ENCODE peak calls at places on chromosomes 13 and 19, in eight cellular contexts. P is tibial nerve, H is cardiac muscle cell, S is psoas muscle, L is endodermal cell, V is SK-N-SH, C is Panc1, O is right lobe of liver. Q is an unnamed sample.
A peak's percentile ranks its signal among the peaks of the same experiment; 100 is the strongest.

GRCh38 chr19:48554385-48555091 is 2.6 kb downstream of the SULT2B1 start:
- DNase-seq in S (no peak), P (no peak), C (no peak), O (no peak), L (peak; percentile 93), V (no peak), H (peak; percentile 19), Q (peak; percentile 73)

GRCh38 chr19:39297931-39298634 is 1.9 kb downstream of the IFNL1 start:
- DNase-seq in S (no peak), O (peak; percentile 60), V (no peak), P (no peak), H (no peak), C (no peak), L (no peak), Q (no peak)

GRCh38 chr19:2289714-2290435 is 7.9 kb upstream of the PEAK3 start:
- DNase-seq in P (no peak), V (no peak), H (no peak), O (no peak), L (peak; percentile 70), S (peak; percentile 47), C (no peak), Q (no peak)

GRCh38 chr13:112118451-112119064 is 51.6 kb downstream of the SOX1 start:
- DNase-seq in L (peak; percentile 40), C (no peak), O (no peak), V (no peak), S (no peak), H (no peak), P (no peak), Q (no peak)

GRCh38 chr13:23672616-23673015 is 102.4 kb downstream of the TNFRSF19 start:
- DNase-seq in C (no peak), H (no peak), V (no peak), O (no peak), L (no peak), P (no peak), S (no peak), Q (no peak)

GRCh38 chr19:45428385-45429231 is 4.9 kb upstream of the ERCC1 start:
- DNase-seq in C (no peak), V (peak; percentile 83), P (no peak), L (peak; percentile 88), O (no peak), S (peak; percentile 78), H (peak; percentile 95), Q (no peak)

GRCh38 chr19:14155371-14155770 is 19.0 kb upstream of the ASF1B start:
- DNase-seq in P (no peak), V (peak; percentile 19), C (no peak), S (no peak), O (no peak), H (no peak), L (no peak), Q (no peak)

GRCh38 chr13:79662882-79663281 is 181.9 kb downstream of the NDFIP2 start:
- DNase-seq in L (no peak), C (no peak), S (no peak), V (no peak), P (no peak), H (peak; percentile 61), O (no peak), Q (no peak)

GRCh38 chr19:35901055-35901644 is 810 bp upstream of the NFKBID start:
- DNase-seq in C (no peak), H (no peak), O (no peak), V (no peak), L (no peak), S (no peak), P (no peak), Q (no peak)

GRCh38 chr13:45623516-45624090 is 8.1 kb upstream of the ERICH6B start:
- DNase-seq in H (peak; percentile 37), O (no peak), L (no peak), C (no peak), P (no peak), S (no peak), V (peak; percentile 39), Q (no peak)

GRCh38 chr13:112851107-112852046 is 117.6 kb upstream of the MCF2L start:
- DNase-seq in L (peak; percentile 36), H (no peak), S (no peak), O (no peak), V (no peak), C (no peak), P (no peak), Q (no peak)

GRCh38 chr13:21033224-21033855 is 28.0 kb downstream of the LATS2 start:
- DNase-seq in C (no peak), P (no peak), L (peak; percentile 33), V (no peak), H (peak; percentile 19), O (no peak), S (no peak), Q (no peak)

GRCh38 chr13:45108716-45109706 is 11.3 kb upstream of the GTF2F2 start:
- DNase-seq in H (no peak), S (peak; percentile 15), P (no peak), O (no peak), C (no peak), L (peak; percentile 62), V (no peak), Q (no peak)

GRCh38 chr19:33186835-33187540 is 7.1 kb upstream of the LRP3 start:
- DNase-seq in C (no peak), V (no peak), S (no peak), L (peak; percentile 38), P (no peak), O (no peak), H (no peak), Q (no peak)

GRCh38 chr13:90008707-90009149 is 1338.8 kb upstream of the MIR17HG start:
- DNase-seq in V (no peak), P (no peak), H (no peak), O (no peak), C (no peak), S (no peak), L (peak; percentile 73), Q (no peak)

DNA sequence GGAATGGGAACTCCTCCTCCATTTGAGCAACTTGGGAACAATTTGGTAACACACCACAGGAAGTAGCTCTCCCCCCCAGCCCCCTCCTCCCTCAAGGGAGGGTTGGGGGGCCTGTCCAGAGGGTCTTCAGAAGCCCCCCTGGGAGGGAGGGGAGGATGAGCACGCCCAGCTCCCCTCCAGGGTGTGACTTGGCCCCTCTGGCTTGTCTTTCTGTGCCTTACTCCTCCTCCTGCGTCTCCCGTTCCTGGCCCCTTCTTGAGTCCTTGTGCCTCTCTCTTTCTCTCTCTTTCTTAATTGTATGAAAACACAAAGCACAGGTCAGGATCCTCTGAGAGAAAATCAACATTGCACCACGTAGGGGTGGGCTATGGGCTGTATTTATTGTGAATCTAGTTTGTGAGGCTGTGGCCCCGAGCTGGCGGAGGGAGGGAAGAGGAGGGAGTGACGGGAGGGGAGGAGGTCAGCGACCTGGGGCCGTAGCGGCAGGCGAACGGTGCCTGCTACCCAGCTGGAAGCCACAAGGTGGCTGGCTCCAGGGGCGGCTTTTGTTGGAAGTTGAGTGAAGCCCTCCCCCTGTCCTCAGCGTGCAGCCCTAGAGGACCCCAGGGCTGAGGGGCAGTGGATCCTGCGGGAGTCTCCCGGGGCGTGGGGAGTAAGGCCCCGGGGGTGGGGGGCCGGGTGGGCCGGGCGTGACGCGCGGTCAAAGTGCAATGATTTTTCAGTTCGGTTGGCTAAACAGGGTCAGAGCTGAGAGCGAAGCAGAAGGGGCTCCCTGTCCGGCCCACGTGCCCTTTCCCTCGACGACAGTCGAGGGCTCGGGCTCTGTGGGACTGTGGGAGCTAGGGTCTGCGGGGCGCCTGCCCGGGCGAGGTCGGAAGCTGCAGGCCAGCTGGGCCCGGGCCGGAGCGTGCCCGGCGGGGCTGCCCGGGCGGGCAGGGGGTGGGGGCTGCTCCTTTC is 6.4 kb downstream of the LYL1 start:
- DNase-seq in V (peak; percentile 86), P (no peak), S (no peak), O (peak; percentile 74), H (peak; percentile 73), C (no peak), L (peak; percentile 92), Q (peak; percentile 47)
- H3K4me1 ChIP-seq in V (peaks cover 8% of the 10 kb centered on the region), P (no peaks in the 10 kb centered on the region), S (peaks cover 22% of the 10 kb centered on the region), O (peaks cover 2% of the 10 kb centered on the region), H (peaks cover 3% of the 10 kb centered on the region), C (peaks cover 48% of the 10 kb centered on the region), L (peaks cover 11% of the 10 kb centered on the region), Q (no peaks in the 10 kb centered on the region)

GRCh38 chr19:918152-918437 is 962 bp downstream of the KISS1R start:
- DNase-seq in P (no peak), V (no peak), S (no peak), O (no peak), L (no peak), H (no peak), C (no peak), Q (no peak)

GRCh38 chr19:919157-920050 is 2.3 kb downstream of the KISS1R start:
- DNase-seq in C (no peak), L (peak; percentile 74), P (no peak), V (no peak), H (peak; percentile 39), S (no peak), O (no peak), Q (peak; percentile 57)

GRCh38 chr19:918481-919156 is 1.5 kb downstream of the KISS1R start:
- DNase-seq in O (no peak), P (no peak), H (peak; percentile 56), V (no peak), S (no peak), C (no peak), L (peak; percentile 75), Q (peak; percentile 61)

GRCh38 chr19:923551-924211 is 2.2 kb upstream of the ARID3A start:
- DNase-seq in V (peak; percentile 68), L (no peak), C (no peak), O (no peak), H (peak; percentile 53), S (no peak), P (no peak), Q (no peak)

GRCh38 chr19:920051-920857 is 3.1 kb downstream of the KISS1R start:
- DNase-seq in P (no peak), H (peak; percentile 45), S (no peak), V (no peak), L (peak; percentile 75), C (no peak), O (no peak), Q (peak; percentile 59)
- TF ChIP-seq CTCF in P (no peak), H (no peak), S (no peak), V (no peak), L (no peak), C (no peak), O (no peak), Q (no peak)

DNA sequence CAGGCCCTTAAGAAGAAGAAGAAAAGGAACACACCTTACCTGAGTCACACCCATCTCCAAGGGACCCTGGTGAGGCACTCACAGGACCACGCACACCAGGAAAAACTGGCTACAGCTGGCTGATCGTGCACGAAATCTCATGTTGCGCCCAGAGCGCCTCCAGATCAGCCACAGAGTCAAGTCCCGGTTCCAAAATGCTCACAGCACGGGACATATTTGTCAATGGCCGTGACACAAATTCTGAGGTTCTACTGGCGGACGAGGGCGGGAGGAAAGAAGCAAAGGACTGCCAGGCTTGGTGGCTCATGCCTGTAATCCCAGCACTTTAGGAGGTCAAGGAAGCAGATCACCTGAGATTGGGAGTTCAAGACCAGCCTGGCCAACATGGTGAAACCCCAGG is 21.5 kb downstream of the SH3GL1 start:
- DNase-seq in C (no peak), L (no peak), V (no peak), O (no peak), H (no peak), P (no peak), S (peak; percentile 16), Q (no peak)
- H3K4me1 ChIP-seq in C (peaks cover 58% of the 10 kb centered on the region), L (peaks cover 3% of the 10 kb centered on the region), V (peaks cover 33% of the 10 kb centered on the region), O (peaks cover 4% of the 10 kb centered on the region), H (peaks cover 29% of the 10 kb centered on the region), P (peaks cover 3% of the 10 kb centered on the region), S (peaks cover 64% of the 10 kb centered on the region), Q (peaks cover 63% of the 10 kb centered on the region)

DNA sequence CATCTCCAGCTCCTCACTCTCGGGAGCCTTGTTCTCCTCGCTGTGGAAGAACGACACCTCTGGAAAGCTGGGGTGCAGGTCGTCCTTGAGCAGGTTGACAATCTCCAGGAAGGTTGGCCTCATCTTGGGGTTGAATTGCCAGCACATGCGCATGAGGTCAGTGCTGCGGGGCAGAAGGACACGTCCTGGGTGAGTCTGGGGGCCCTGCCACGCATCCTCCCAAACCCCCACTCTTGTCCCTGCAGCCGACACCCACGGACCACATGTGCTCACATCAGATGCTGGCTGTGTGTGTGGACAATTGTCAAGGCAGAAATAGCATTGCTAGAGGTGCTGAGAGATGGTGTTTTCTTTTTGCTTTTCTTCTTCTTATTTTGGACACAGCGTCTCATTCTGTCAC is 47.7 kb downstream of the ZNF557 start:
- DNase-seq in S (no peak), V (no peak), C (no peak), H (no peak), P (no peak), O (no peak), L (no peak), Q (no peak)
- TF ChIP-seq CTCF in S (no peak), V (no peak), C (no peak), H (no peak), P (no peak), O (no peak), L (no peak), Q (no peak)

Q was measured in RWPE2.